ENCODE peak calls at places on chromosomes 6 and 20, in eight cellular contexts. P, C, T, R, Q, K, Z and E are unnamed samples.

GRCh38 chr20:50721881-50722281 is 9.5 kb upstream of the PARD6B start:
- DNase-seq in P (no peak), C (no peak), T (peak), R (no peak), Q (no peak), K (no peak), Z (no peak), E (no peak)

GRCh38 chr6:36979343-36979742 is 6.7 kb downstream of the MTCH1 start:
- DNase-seq in P (peak), C (peak), T (peak), R (peak), Q (no peak), K (no peak), Z (no peak), E (peak)

GRCh38 chr20:32934580-32934979 is 69.7 kb downstream of the SUN5 start:
- DNase-seq in P (no peak), C (no peak), T (no peak), R (no peak), Q (no peak), K (no peak), Z (no peak), E (no peak)

GRCh38 chr6:39790772-39791171 is 1.4 kb upstream of the DAAM2 start:
- DNase-seq in P (no peak), C (no peak), T (no peak), R (no peak), Q (no peak), K (no peak), Z (no peak), E (no peak)

GRCh38 chr20:41738584-41739193 is 120.5 kb upstream of the CHD6 start:
- DNase-seq in P (peak), C (peak), T (peak), R (peak), Q (peak), K (peak), Z (no peak), E (peak)

GRCh38 chr6:168886306-168886854 is 367.3 kb downstream of the THBS2 start:
- DNase-seq in P (no peak), C (no peak), T (no peak), R (no peak), Q (no peak), K (no peak), Z (no peak), E (no peak)

GRCh38 chr20:31620246-31620645 is 15.2 kb downstream of the ID1 start:
- DNase-seq in P (no peak), C (no peak), T (no peak), R (no peak), Q (no peak), K (no peak), Z (no peak), E (no peak)

GRCh38 chr6:15643542-15643941 is 19.3 kb downstream of the DTNBP1 start:
- DNase-seq in P (no peak), C (no peak), T (no peak), R (peak), Q (no peak), K (no peak), Z (no peak), E (no peak)

GRCh38 chr6:120274547-120274946 is 925.0 kb upstream of the MAN1A1 start:
- DNase-seq in P (no peak), C (no peak), T (no peak), R (no peak), Q (no peak), K (no peak), Z (no peak), E (no peak)

GRCh38 chr6:3088446-3088845 is 20.2 kb downstream of the RIPK1 start:
- DNase-seq in P (no peak), C (no peak), T (peak), R (no peak), Q (no peak), K (no peak), Z (no peak), E (no peak)

GRCh38 chr20:46400828-46401477 is 5.5 kb downstream of the ELMO2 start:
- DNase-seq in P (no peak), C (peak), T (no peak), R (no peak), Q (no peak), K (no peak), Z (no peak), E (peak)

GRCh38 chr6:56475736-56476457 is 166.8 kb downstream of the DST start:
- DNase-seq in P (no peak), C (peak), T (peak), R (no peak), Q (no peak), K (no peak), Z (no peak), E (peak)

GRCh38 chr20:31587545-31588389 is 17.3 kb upstream of the ID1 start:
- DNase-seq in P (no peak), C (peak), T (peak), R (no peak), Q (no peak), K (no peak), Z (no peak), E (peak)

GRCh38 chr6:9620687-9621086 is 794.2 kb downstream of the TFAP2A start:
- DNase-seq in P (no peak), C (no peak), T (no peak), R (no peak), Q (no peak), K (no peak), Z (no peak), E (no peak)

GRCh38 chr6:42271834-42272805 is 54.5 kb upstream of the MRPS10 start:
- DNase-seq in P (no peak), C (no peak), T (no peak), R (no peak), Q (no peak), K (no peak), Z (no peak), E (no peak)

GRCh38 chr6:54286141-54286540 is 22.1 kb upstream of the TINAG start:
- DNase-seq in P (no peak), C (no peak), T (no peak), R (no peak), Q (no peak), K (no peak), Z (no peak), E (no peak)

GRCh38 chr6:167528239-167528638 is 203.4 kb downstream of the TTLL2 start:
- DNase-seq in P (no peak), C (no peak), T (no peak), R (no peak), Q (no peak), K (no peak), Z (no peak), E (no peak)

GRCh38 chr6:56865081-56865875 is 89.6 kb upstream of the BEND6 start:
- DNase-seq in P (no peak), C (no peak), T (no peak), R (no peak), Q (no peak), K (no peak), Z (no peak), E (no peak)

GRCh38 chr20:7291946-7292345 is 524.5 kb downstream of the BMP2 start:
- DNase-seq in P (no peak), C (no peak), T (no peak), R (no peak), Q (no peak), K (no peak), Z (no peak), E (no peak)

GRCh38 chr6:82057846-82058554 is 189.5 kb downstream of the IBTK start:
- DNase-seq in P (no peak), C (peak), T (no peak), R (no peak), Q (no peak), K (no peak), Z (no peak), E (no peak)

GRCh38 chr6:151992091-151992490 is 184.6 kb downstream of the ESR1 start:
- DNase-seq in P (no peak), C (no peak), T (no peak), R (no peak), Q (no peak), K (no peak), Z (no peak), E (no peak)

DNA sequence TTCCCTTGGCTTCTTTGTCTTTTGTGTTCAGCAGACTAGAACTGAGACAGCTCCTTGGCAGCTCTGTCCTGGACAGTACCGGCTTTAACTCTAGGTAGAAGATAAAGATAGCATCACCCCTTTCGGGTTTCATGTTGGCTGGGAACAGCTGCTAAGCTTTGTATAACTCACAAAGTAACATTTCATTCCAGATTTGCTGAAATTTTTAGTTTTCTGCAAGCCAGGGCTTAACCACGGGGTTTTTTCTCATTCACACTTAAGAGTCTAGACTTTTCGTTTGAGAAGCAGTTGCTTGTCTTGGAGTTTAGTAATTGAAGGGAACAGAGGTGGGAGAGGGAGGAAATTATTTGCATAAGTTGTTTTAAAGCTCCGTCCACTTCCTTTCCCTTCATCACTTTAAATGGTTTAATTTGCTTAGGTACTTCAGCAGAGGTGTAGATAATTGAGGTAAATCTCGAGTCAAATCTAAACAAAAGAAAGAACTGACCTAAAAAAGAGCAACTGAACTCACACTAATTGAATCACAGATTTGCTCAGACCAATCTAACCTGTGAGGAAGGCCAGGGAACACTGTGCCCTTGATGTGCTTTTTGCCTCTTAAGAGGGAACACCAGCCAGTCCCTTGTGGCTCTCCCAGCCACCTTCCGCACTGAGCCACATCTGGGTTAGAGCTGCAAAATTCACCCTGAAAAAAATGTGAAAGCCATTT is 48.3 kb downstream of the RREB1 start:
- DNase-seq in P (no peak), C (peak), T (no peak), R (no peak), Q (no peak), K (no peak), Z (no peak), E (no peak)
- TF ChIP-seq POLR2A in P (no peak), C (peak), T (no peak), R (no peak), Q (no peak), K (no peak), Z (peak), E (no peak)

GRCh38 chr20:59044295-59044694 is 1.7 kb upstream of the PRELID3B start:
- DNase-seq in P (no peak), C (peak), T (no peak), R (no peak), Q (no peak), K (no peak), Z (no peak), E (no peak)

GRCh38 chr20:59040682-59041081 is 1.9 kb downstream of the PRELID3B start:
- DNase-seq in P (no peak), C (no peak), T (no peak), R (no peak), Q (no peak), K (no peak), Z (no peak), E (no peak)

GRCh38 chr20:59043698-59044097 is 1.1 kb upstream of the PRELID3B start:
- DNase-seq in P (no peak), C (peak), T (no peak), R (no peak), Q (no peak), K (no peak), Z (no peak), E (no peak)

GRCh38 chr20:59042796-59043621 is 423 bp upstream of the PRELID3B start:
- DNase-seq in P (peak), C (peak), T (peak), R (peak), Q (peak), K (peak), Z (peak), E (peak)

DNA sequence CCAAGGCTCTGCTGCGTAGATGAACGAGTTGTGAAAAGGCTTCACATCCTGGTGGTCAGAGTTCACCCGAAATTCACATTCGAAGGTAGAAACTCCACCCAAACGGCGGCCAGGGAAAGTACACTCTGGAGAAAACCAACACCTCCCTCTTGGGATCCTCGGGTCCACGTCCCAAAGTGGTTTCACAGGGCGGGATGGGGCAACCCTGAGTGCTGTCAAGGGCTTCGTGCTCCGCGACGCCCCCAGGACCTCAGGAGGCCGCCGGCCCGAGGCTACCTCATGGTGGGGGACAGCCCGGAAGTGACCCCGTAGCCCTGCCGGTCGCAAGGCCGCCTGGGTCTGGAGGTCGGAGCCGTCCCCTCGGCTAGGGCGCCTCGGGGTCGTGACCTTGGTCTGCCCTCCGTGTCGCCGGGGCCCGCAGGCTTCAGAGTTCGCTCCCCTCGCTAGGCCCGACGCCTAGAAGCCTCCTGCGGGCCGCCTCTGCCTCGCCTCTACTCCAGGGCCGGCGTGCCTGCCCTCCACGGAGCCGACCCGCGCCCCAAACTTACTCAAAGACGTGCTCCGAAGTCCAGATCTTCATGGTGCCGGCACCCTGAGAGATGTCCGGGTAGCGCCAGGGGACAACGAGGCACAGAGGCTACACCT is at the start of gene PRELID3B:
- DNase-seq in P (peak), C (peak), T (no peak), R (peak), Q (no peak), K (no peak), Z (no peak), E (no peak)
- TF ChIP-seq POLR2A in P (peak), C (no peak), T (no peak), R (peak), Q (no peak), K (no peak), Z (peak), E (peak)

GRCh38 chr6:75204222-75204958 is 1.5 kb downstream of the COL12A1 start:
- DNase-seq in P (peak), C (peak), T (peak), R (peak), Q (peak), K (peak), Z (peak), E (peak)

GRCh38 chr6:75207211-75207984 is 1.5 kb upstream of the COL12A1 start:
- DNase-seq in P (no peak), C (no peak), T (peak), R (no peak), Q (no peak), K (no peak), Z (no peak), E (no peak)

GRCh38 chr6:75206338-75207210 is 721 bp upstream of the COL12A1 start:
- DNase-seq in P (peak), C (no peak), T (peak), R (no peak), Q (no peak), K (no peak), Z (peak), E (no peak)

GRCh38 chr6:75204959-75205775 is 686 bp downstream of the COL12A1 start:
- DNase-seq in P (peak), C (peak), T (peak), R (peak), Q (peak), K (peak), Z (peak), E (no peak)

GRCh38 chr6:75205776-75206334 is at the start of gene COL12A1:
- DNase-seq in P (peak), C (peak), T (peak), R (peak), Q (peak), K (peak), Z (peak), E (peak)
- TF ChIP-seq POLR2A in P (peak), C (peak), T (no peak), R (no peak), Q (peak), K (no peak), Z (no peak), E (no peak)

GRCh38 chr6:44128020-44128917 is 915 bp downstream of the TMEM63B start:
- DNase-seq in P (peak), C (peak), T (peak), R (no peak), Q (peak), K (peak), Z (no peak), E (peak)

GRCh38 chr6:44127186-44128019 is at the start of the genes MRPL14 and TMEM63B:
- DNase-seq in P (peak), C (peak), T (peak), R (peak), Q (peak), K (peak), Z (peak), E (peak)

GRCh38 chr6:44129841-44130322 is 2.5 kb downstream of the TMEM63B start:
- DNase-seq in P (no peak), C (no peak), T (no peak), R (no peak), Q (no peak), K (no peak), Z (no peak), E (peak)

GRCh38 chr6:44123544-44123943 is 3.7 kb downstream of the MRPL14 start:
- DNase-seq in P (no peak), C (no peak), T (no peak), R (no peak), Q (no peak), K (no peak), Z (no peak), E (no peak)

DNA sequence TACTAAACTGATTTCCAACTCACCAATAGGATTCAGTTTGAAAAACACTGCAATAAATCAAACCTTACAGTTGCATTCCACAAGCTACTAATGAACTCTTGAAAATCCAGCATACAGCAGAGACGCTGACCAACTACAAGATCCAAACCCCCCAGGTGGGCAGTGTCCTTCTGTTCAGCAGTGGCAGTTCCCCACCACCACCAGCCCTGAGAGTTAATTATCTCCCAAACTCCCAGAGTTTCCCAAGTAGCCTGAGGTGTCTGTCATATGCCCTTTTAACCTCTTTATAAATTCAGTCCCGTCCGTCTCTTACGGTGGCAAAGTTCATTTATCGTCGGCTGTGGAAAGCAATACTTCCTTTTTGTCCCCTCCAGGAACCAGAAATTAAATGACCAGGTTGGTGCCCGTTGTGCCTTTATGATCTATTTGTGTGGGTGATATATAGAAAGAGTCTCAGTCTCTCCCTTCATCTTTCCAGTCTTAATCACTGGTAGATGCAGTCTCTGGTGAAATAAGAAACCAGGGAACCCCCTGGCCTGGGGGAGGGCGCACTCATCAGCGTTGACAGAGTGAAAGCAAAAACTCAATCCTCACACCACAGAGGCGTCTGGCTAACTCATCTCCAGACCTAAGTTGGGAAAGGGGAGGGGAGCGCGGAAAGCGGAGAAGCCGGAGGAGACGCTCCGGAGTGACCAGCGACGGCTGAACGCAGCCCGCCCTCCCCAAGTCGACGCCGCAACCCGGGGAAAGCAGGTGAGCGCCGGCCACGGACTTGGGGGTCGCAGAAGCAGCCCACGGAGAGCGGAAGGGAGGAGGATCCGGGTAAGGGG is 717 bp downstream of the MRPL14 start:
- DNase-seq in P (peak), C (peak), T (peak), R (peak), Q (peak), K (peak), Z (peak), E (peak)
- TF ChIP-seq POLR2A in P (no peak), C (no peak), T (no peak), R (no peak), Q (no peak), K (no peak), Z (peak), E (peak)

GRCh38 chr6:137867685-137868509 is 838 bp downstream of the TNFAIP3 start:
- DNase-seq in P (no peak), C (peak), T (no peak), R (no peak), Q (no peak), K (no peak), Z (no peak), E (peak)

GRCh38 chr6:137868721-137869631 is 1.9 kb downstream of the TNFAIP3 start:
- DNase-seq in P (no peak), C (no peak), T (no peak), R (no peak), Q (no peak), K (no peak), Z (no peak), E (no peak)

GRCh38 chr6:137864812-137865508 is 2.1 kb upstream of the TNFAIP3 start:
- DNase-seq in P (no peak), C (no peak), T (no peak), R (no peak), Q (no peak), K (no peak), Z (no peak), E (peak)

GRCh38 chr6:137866200-137866913 is 702 bp upstream of the TNFAIP3 start:
- DNase-seq in P (peak), C (peak), T (peak), R (no peak), Q (no peak), K (peak), Z (no peak), E (peak)

GRCh38 chr6:137866914-137867684 is at the start of gene TNFAIP3:
- DNase-seq in P (peak), C (peak), T (peak), R (peak), Q (peak), K (peak), Z (peak), E (peak)
- TF ChIP-seq POLR2A in P (peak), C (peak), T (no peak), R (no peak), Q (peak), K (peak), Z (peak), E (no peak)

GRCh38 chr6:1227600-1227934 is 84.3 kb upstream of the FOXQ1 start:
- DNase-seq in P (no peak), C (no peak), T (no peak), R (no peak), Q (no peak), K (no peak), Z (no peak), E (no peak)

GRCh38 chr6:1229301-1229700 is 82.6 kb upstream of the FOXQ1 start:
- DNase-seq in P (no peak), C (no peak), T (no peak), R (no peak), Q (no peak), K (no peak), Z (no peak), E (no peak)

GRCh38 chr6:1229808-1230207 is 82.1 kb upstream of the FOXQ1 start:
- DNase-seq in P (no peak), C (no peak), T (no peak), R (no peak), Q (no peak), K (no peak), Z (no peak), E (no peak)

GRCh38 chr6:1228754-1229191 is 83.1 kb upstream of the FOXQ1 start:
- DNase-seq in P (no peak), C (peak), T (no peak), R (no peak), Q (no peak), K (no peak), Z (no peak), E (no peak)

GRCh38 chr6:1227935-1228753 is 83.8 kb upstream of the FOXQ1 start:
- DNase-seq in P (no peak), C (no peak), T (no peak), R (no peak), Q (no peak), K (no peak), Z (no peak), E (no peak)
- TF ChIP-seq POLR2A in P (no peak), C (no peak), T (no peak), R (no peak), Q (no peak), K (no peak), Z (no peak), E (no peak)